ENCODE peak calls at places on chromosomes 13 and 19, in eight cellular contexts. One of them, this sample, is unnamed.

GRCh38 chr19:4911786-4912672 is 2.7 kb downstream of the UHRF1 start:
- DNase-seq in aorta: peak; percentile 91
- DNase-seq in uterus: peak; percentile 70
- DNase-seq in transverse colon: peak; percentile 64
- DNase-seq in adrenal gland: peak; percentile 44
- DNase-seq in upper lobe of right lung: no peak
- DNase-seq in fibroblast of lung: peak; percentile 100
- DNase-seq in tibial nerve: peak; percentile 59
- DNase-seq in this sample: peak; percentile 99

GRCh38 chr13:69720278-69720983 is 387.2 kb upstream of the ATXN8OS start:
- DNase-seq in aorta: no peak
- DNase-seq in tibial nerve: no peak
- DNase-seq in adrenal gland: no peak
- DNase-seq in upper lobe of right lung: no peak
- DNase-seq in uterus: no peak
- DNase-seq in transverse colon: peak; percentile 30
- DNase-seq in fibroblast of lung: no peak
- DNase-seq in this sample: no peak

GRCh38 chr19:50478901-50479715 is 2.5 kb upstream of the GARIN5A start:
- DNase-seq in tibial nerve: no peak
- DNase-seq in transverse colon: no peak
- DNase-seq in fibroblast of lung: peak; percentile 29
- DNase-seq in adrenal gland: no peak
- DNase-seq in upper lobe of right lung: peak; percentile 63
- DNase-seq in aorta: no peak
- DNase-seq in uterus: no peak
- DNase-seq in this sample: peak; percentile 38

GRCh38 chr13:91572439-91572838 is 174.0 kb downstream of the GPC5 start:
- DNase-seq in uterus: no peak
- DNase-seq in transverse colon: no peak
- DNase-seq in upper lobe of right lung: no peak
- DNase-seq in aorta: no peak
- DNase-seq in adrenal gland: no peak
- DNase-seq in tibial nerve: no peak
- DNase-seq in fibroblast of lung: peak; percentile 66
- DNase-seq in this sample: peak; percentile 67

GRCh38 chr19:22422220-22422619 is at the start of gene ZNF98:
- DNase-seq in adrenal gland: no peak
- DNase-seq in aorta: peak; percentile 53
- DNase-seq in fibroblast of lung: peak; percentile 5
- DNase-seq in tibial nerve: no peak
- DNase-seq in upper lobe of right lung: no peak
- DNase-seq in uterus: peak; percentile 35
- DNase-seq in transverse colon: peak; percentile 7
- DNase-seq in this sample: no peak

GRCh38 chr19:2607712-2608601 is 94.5 kb downstream of the GNG7 start:
- DNase-seq in fibroblast of lung: no peak
- DNase-seq in adrenal gland: no peak
- DNase-seq in tibial nerve: no peak
- DNase-seq in aorta: no peak
- DNase-seq in transverse colon: peak; percentile 53
- DNase-seq in upper lobe of right lung: no peak
- DNase-seq in uterus: no peak
- DNase-seq in this sample: no peak

GRCh38 chr13:58437436-58437835 is 805.9 kb downstream of the PCDH17 start:
- DNase-seq in upper lobe of right lung: no peak
- DNase-seq in fibroblast of lung: no peak
- DNase-seq in aorta: no peak
- DNase-seq in tibial nerve: no peak
- DNase-seq in adrenal gland: no peak
- DNase-seq in uterus: no peak
- DNase-seq in transverse colon: no peak
- DNase-seq in this sample: no peak

GRCh38 chr13:50635504-50635903 is 208.0 kb downstream of the DLEU7 start:
- DNase-seq in adrenal gland: peak; percentile 36
- DNase-seq in tibial nerve: no peak
- DNase-seq in upper lobe of right lung: no peak
- DNase-seq in fibroblast of lung: peak; percentile 57
- DNase-seq in aorta: no peak
- DNase-seq in transverse colon: peak; percentile 18
- DNase-seq in uterus: peak; percentile 57
- DNase-seq in this sample: no peak

GRCh38 chr13:110775576-110775975 is 62.1 kb downstream of the ING1 start:
- DNase-seq in uterus: no peak
- DNase-seq in upper lobe of right lung: no peak
- DNase-seq in fibroblast of lung: no peak
- DNase-seq in aorta: no peak
- DNase-seq in adrenal gland: no peak
- DNase-seq in tibial nerve: no peak
- DNase-seq in transverse colon: no peak
- DNase-seq in this sample: no peak

GRCh38 chr13:31629085-31629785 is 110.1 kb upstream of the RXFP2 start:
- DNase-seq in transverse colon: no peak
- DNase-seq in upper lobe of right lung: no peak
- DNase-seq in adrenal gland: no peak
- DNase-seq in tibial nerve: no peak
- DNase-seq in uterus: no peak
- DNase-seq in fibroblast of lung: peak; percentile 27
- DNase-seq in aorta: no peak
- DNase-seq in this sample: peak; percentile 76

GRCh38 chr13:21694831-21695230 is 24.0 kb downstream of the FGF9 start:
- DNase-seq in aorta: no peak
- DNase-seq in uterus: no peak
- DNase-seq in tibial nerve: no peak
- DNase-seq in transverse colon: no peak
- DNase-seq in upper lobe of right lung: no peak
- DNase-seq in adrenal gland: no peak
- DNase-seq in fibroblast of lung: no peak
- DNase-seq in this sample: no peak

GRCh38 chr19:38270587-38271167 is 6.3 kb downstream of the SPINT2 start:
- DNase-seq in tibial nerve: no peak
- DNase-seq in transverse colon: no peak
- DNase-seq in fibroblast of lung: no peak
- DNase-seq in aorta: no peak
- DNase-seq in adrenal gland: no peak
- DNase-seq in upper lobe of right lung: no peak
- DNase-seq in uterus: no peak
- DNase-seq in this sample: peak; percentile 52
- H3K4me3 ChIP-seq in tibial nerve: no peak overlapping the region
- H3K4me3 ChIP-seq in transverse colon: no peak overlapping the region
- H3K4me3 ChIP-seq in fibroblast of lung: no peak overlapping the region
- H3K4me3 ChIP-seq in aorta: no peak overlapping the region
- H3K4me3 ChIP-seq in adrenal gland: no peak overlapping the region
- H3K4me3 ChIP-seq in upper lobe of right lung: no peak overlapping the region
- H3K4me3 ChIP-seq in uterus: no peak overlapping the region
- H3K4me3 ChIP-seq in this sample: no peak overlapping the region

DNA sequence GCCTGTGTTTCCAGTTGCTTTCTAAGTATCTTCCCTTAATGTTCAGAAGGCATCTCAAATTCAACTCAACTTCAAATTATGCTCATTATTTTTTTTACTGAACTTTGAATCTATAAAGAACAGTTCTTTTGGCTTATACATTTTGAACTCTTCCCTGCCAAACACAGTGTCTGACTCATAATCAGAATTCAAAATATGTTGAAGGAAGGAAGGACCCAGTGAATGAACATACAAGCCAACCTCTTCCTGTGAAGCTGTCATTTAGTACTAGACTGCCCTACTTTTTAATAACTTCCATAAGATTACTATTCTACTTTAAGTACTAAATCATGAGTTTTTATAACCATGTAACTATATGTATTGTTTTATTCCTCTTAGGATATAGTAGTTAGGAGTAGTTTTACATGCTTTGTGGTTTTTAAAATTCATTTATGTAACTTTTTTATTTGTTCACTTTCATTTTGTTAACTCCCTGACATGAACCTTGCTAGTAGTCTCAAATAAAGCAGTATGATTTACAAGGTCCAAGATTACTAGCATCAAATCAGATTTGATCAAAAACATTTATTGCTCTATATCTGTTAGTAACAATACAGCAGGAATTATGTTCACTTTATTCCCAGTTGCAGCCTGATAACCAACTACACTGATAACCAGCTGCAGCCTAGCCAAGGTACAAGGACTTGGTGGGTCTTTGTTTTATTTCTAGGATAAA is 6.4 kb downstream of the NUDT15 start:
- DNase-seq in upper lobe of right lung: no peak
- DNase-seq in tibial nerve: no peak
- DNase-seq in transverse colon: no peak
- DNase-seq in adrenal gland: no peak
- DNase-seq in fibroblast of lung: peak; percentile 62
- DNase-seq in aorta: no peak
- DNase-seq in uterus: no peak
- DNase-seq in this sample: peak; percentile 35
- H3K27ac ChIP-seq in upper lobe of right lung: no peak overlapping the region
- H3K27ac ChIP-seq in tibial nerve: no peak overlapping the region
- H3K27ac ChIP-seq in transverse colon: peak overlapping the region; percentile 55
- H3K27ac ChIP-seq in adrenal gland: no peak overlapping the region
- H3K27ac ChIP-seq in fibroblast of lung: peak overlapping the region; percentile 54
- H3K27ac ChIP-seq in aorta: no peak overlapping the region
- H3K27ac ChIP-seq in uterus: no peak overlapping the region
- H3K27ac ChIP-seq in this sample: peak overlapping the region; percentile 34

GRCh38 chr19:17873661-17874422 is 2.1 kb downstream of the SLC5A5 start:
- DNase-seq in adrenal gland: no peak
- DNase-seq in tibial nerve: no peak
- DNase-seq in upper lobe of right lung: peak; percentile 77
- DNase-seq in fibroblast of lung: no peak
- DNase-seq in aorta: no peak
- DNase-seq in transverse colon: peak; percentile 53
- DNase-seq in uterus: no peak
- DNase-seq in this sample: no peak
- H3K27me3 ChIP-seq in adrenal gland: peaks cover 48% of the 10 kb centered on the region
- H3K27me3 ChIP-seq in tibial nerve: peaks cover 90% of the 10 kb centered on the region
- H3K27me3 ChIP-seq in upper lobe of right lung: peaks cover 47% of the 10 kb centered on the region
- H3K27me3 ChIP-seq in fibroblast of lung: peaks cover 40% of the 10 kb centered on the region
- H3K27me3 ChIP-seq in aorta: peaks cover 1% of the 10 kb centered on the region
- H3K27me3 ChIP-seq in transverse colon: peaks cover 76% of the 10 kb centered on the region
- H3K27me3 ChIP-seq in uterus: peaks cover 43% of the 10 kb centered on the region
- H3K27me3 ChIP-seq in this sample: peaks cover 47% of the 10 kb centered on the region

GRCh38 chr13:35793823-35794222 is 317.3 kb upstream of the MAB21L1 start:
- DNase-seq in uterus: no peak
- DNase-seq in tibial nerve: no peak
- DNase-seq in aorta: no peak
- DNase-seq in fibroblast of lung: peak; percentile 4
- DNase-seq in upper lobe of right lung: no peak
- DNase-seq in adrenal gland: no peak
- DNase-seq in transverse colon: no peak
- DNase-seq in this sample: no peak

GRCh38 chr13:35796627-35797026 is 320.1 kb upstream of the MAB21L1 start:
- DNase-seq in uterus: no peak
- DNase-seq in tibial nerve: no peak
- DNase-seq in adrenal gland: no peak
- DNase-seq in aorta: no peak
- DNase-seq in fibroblast of lung: no peak
- DNase-seq in transverse colon: no peak
- DNase-seq in upper lobe of right lung: no peak
- DNase-seq in this sample: no peak

GRCh38 chr13:35794734-35795389 is 318.4 kb upstream of the MAB21L1 start:
- DNase-seq in uterus: no peak
- DNase-seq in aorta: no peak
- DNase-seq in adrenal gland: no peak
- DNase-seq in transverse colon: no peak
- DNase-seq in fibroblast of lung: peak; percentile 57
- DNase-seq in tibial nerve: no peak
- DNase-seq in upper lobe of right lung: no peak
- DNase-seq in this sample: no peak

GRCh38 chr13:35797946-35798345 is 321.5 kb upstream of the MAB21L1 start:
- DNase-seq in upper lobe of right lung: no peak
- DNase-seq in adrenal gland: no peak
- DNase-seq in aorta: no peak
- DNase-seq in fibroblast of lung: no peak
- DNase-seq in tibial nerve: no peak
- DNase-seq in uterus: no peak
- DNase-seq in transverse colon: no peak
- DNase-seq in this sample: no peak

DNA sequence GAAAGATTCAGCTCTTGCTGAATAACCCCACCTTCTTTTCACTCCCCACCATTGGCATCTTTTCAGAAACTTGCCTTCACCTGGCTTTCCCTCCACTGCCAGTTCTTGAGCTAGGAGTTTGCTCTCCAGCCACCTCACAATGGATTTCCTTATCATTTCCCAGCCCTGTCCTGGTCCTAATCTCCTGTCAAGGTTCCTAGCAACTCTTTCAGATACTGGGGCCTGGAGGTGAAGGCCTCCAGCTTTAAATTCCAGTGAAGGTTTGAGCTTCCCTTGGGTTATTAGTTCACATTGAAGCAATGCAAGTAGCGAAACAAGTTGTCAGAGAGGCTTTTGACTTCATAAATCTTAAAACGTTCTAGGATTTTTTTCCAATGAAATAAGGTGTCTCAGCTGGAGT is 320.8 kb upstream of the MAB21L1 start:
- DNase-seq in aorta: no peak
- DNase-seq in uterus: no peak
- DNase-seq in fibroblast of lung: no peak
- DNase-seq in tibial nerve: no peak
- DNase-seq in transverse colon: no peak
- DNase-seq in upper lobe of right lung: no peak
- DNase-seq in adrenal gland: no peak
- DNase-seq in this sample: no peak
- H3K4me3 ChIP-seq in aorta: no peak overlapping the region
- H3K4me3 ChIP-seq in uterus: no peak overlapping the region
- H3K4me3 ChIP-seq in fibroblast of lung: no peak overlapping the region
- H3K4me3 ChIP-seq in tibial nerve: no peak overlapping the region
- H3K4me3 ChIP-seq in transverse colon: no peak overlapping the region
- H3K4me3 ChIP-seq in upper lobe of right lung: no peak overlapping the region
- H3K4me3 ChIP-seq in adrenal gland: no peak overlapping the region
- H3K4me3 ChIP-seq in this sample: no peak overlapping the region

DNA sequence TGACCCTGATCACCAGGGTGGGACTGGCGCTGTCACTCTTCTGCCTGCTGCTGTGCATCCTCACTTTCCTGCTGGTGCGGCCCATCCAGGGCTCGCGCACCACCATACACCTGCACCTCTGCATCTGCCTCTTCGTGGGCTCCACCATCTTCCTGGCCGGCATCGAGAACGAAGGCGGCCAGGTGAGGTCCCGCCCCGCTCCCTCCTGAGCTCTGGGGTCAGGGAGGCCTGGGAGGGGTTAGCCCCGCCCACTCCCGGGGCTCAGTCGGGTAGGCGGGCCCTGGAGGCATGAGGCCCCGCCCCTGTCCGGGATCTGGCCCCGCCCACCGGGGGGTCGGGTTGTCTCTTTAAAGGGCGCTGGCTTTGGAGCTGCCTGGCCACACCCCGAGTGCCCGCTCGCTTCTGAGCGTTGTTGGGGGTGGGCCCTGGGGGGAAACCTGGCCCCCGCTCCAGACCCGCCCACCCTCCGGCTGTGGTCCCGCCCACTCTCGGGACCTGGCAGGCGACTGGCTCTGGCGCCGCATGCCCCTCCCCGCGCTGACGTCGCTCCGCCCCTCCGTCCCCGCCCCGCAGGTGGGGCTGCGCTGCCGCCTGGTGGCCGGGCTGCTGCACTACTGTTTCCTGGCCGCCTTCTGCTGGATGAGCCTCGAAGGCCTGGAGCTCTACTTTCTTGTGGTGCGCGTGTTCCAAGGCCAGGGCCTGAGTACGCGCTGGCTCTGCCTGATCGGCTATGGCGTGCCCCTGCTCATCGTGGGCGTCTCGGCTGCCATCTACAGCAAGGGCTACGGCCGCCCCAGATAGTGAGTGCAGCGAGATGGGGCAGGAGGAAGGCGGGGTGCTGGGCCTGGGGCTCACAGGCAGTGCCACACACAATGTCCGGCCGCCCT is 13.1 kb downstream of the DDX39A start:
- DNase-seq in fibroblast of lung: peak; percentile 86
- DNase-seq in upper lobe of right lung: peak; percentile 94
- DNase-seq in tibial nerve: peak; percentile 72
- DNase-seq in aorta: peak; percentile 90
- DNase-seq in uterus: peak; percentile 86
- DNase-seq in adrenal gland: peak; percentile 93
- DNase-seq in transverse colon: peak; percentile 87
- DNase-seq in this sample: peak; percentile 73
- H3K27ac ChIP-seq in fibroblast of lung: peak overlapping the region; percentile 10
- H3K27ac ChIP-seq in upper lobe of right lung: peak overlapping the region; percentile 45
- H3K27ac ChIP-seq in tibial nerve: peak overlapping the region; percentile 84
- H3K27ac ChIP-seq in aorta: no peak overlapping the region
- H3K27ac ChIP-seq in uterus: peak overlapping the region; percentile 86
- H3K27ac ChIP-seq in adrenal gland: no peak overlapping the region
- H3K27ac ChIP-seq in transverse colon: peak overlapping the region; percentile 78
- H3K27ac ChIP-seq in this sample: no peak overlapping the region

This sample was measured in brain microvascular endothelial cell.